ENCODE peak calls at places on chromosomes 12 and 14, in five cellular contexts. O is A549, A is cardiac muscle cell, W is neural crest cell, D is left ventricle myocardium inferior. T is an unnamed sample.

GRCh38 chr14:104295681-104296387 is 157.4 kb downstream of the KIF26A start:
- DNase-seq in O (no peak), W (no peak), D (peak; percentile 4), A (no peak), T (no peak)

GRCh38 chr14:104109121-104109541 is 23.6 kb downstream of the ASPG start:
- DNase-seq in D (no peak), A (no peak), O (no peak), W (no peak), T (no peak)

GRCh38 chr12:52867636-52868035 is 18.8 kb upstream of the KRT78 start:
- DNase-seq in A (no peak), O (peak; percentile 76), W (no peak), D (peak; percentile 73), T (no peak)

GRCh38 chr12:91565246-91565645 is 382.6 kb upstream of the DCN start:
- DNase-seq in O (no peak), A (peak; percentile 55), W (no peak), D (no peak), T (no peak)

GRCh38 chr14:56133547-56133946 is 15.3 kb downstream of the PELI2 start:
- DNase-seq in W (no peak), A (no peak), D (no peak), O (no peak), T (no peak)

GRCh38 chr12:19220205-19220604 is 90.7 kb downstream of the PLEKHA5 start:
- DNase-seq in O (peak; percentile 20), D (no peak), W (no peak), A (peak; percentile 83), T (no peak)

GRCh38 chr12:85277900-85278597 is 2.0 kb upstream of the ALX1 start:
- DNase-seq in W (no peak), A (no peak), D (no peak), O (no peak), T (peak; percentile 24)

GRCh38 chr12:50579757-50580267 is 75.0 kb downstream of the DIP2B start:
- DNase-seq in D (no peak), O (peak; percentile 67), W (no peak), A (no peak), T (no peak)

GRCh38 chr12:106519587-106519986 is 63.2 kb upstream of the RFX4 start:
- DNase-seq in O (no peak), D (no peak), A (peak; percentile 54), W (no peak), T (no peak)

GRCh38 chr12:25365340-25365730 is 114.6 kb upstream of the KRAS start:
- DNase-seq in W (no peak), D (no peak), O (no peak), A (no peak), T (no peak)

GRCh38 chr12:6476496-6476895 is 6.0 kb upstream of the VAMP1 start:
- DNase-seq in O (no peak), A (peak; percentile 74), D (no peak), W (no peak), T (no peak)

GRCh38 chr12:89311703-89312293 is 40.5 kb downstream of the DUSP6 start:
- DNase-seq in O (no peak), A (no peak), D (no peak), W (no peak), T (no peak)

GRCh38 chr14:34420547-34421150 is 41.4 kb downstream of the SPTSSA start:
- DNase-seq in W (no peak), A (no peak), D (no peak), O (no peak), T (no peak)

GRCh38 chr14:99584823-99585222 is 19.2 kb downstream of the CCDC85C start:
- DNase-seq in O (no peak), D (no peak), A (no peak), W (no peak), T (no peak)

GRCh38 chr12:87988534-87988933 is 40.7 kb downstream of the C12orf50 start:
- DNase-seq in D (no peak), A (no peak), W (no peak), O (no peak), T (no peak)

GRCh38 chr12:76856018-76856644 is 22.7 kb downstream of the CSRP2 start:
- DNase-seq in D (no peak), W (no peak), O (no peak), A (no peak), T (no peak)

GRCh38 chr14:64509036-64509435 is 4.5 kb downstream of the ZBTB1 start:
- DNase-seq in W (no peak), D (no peak), O (peak; percentile 21), A (no peak), T (no peak)

DNA sequence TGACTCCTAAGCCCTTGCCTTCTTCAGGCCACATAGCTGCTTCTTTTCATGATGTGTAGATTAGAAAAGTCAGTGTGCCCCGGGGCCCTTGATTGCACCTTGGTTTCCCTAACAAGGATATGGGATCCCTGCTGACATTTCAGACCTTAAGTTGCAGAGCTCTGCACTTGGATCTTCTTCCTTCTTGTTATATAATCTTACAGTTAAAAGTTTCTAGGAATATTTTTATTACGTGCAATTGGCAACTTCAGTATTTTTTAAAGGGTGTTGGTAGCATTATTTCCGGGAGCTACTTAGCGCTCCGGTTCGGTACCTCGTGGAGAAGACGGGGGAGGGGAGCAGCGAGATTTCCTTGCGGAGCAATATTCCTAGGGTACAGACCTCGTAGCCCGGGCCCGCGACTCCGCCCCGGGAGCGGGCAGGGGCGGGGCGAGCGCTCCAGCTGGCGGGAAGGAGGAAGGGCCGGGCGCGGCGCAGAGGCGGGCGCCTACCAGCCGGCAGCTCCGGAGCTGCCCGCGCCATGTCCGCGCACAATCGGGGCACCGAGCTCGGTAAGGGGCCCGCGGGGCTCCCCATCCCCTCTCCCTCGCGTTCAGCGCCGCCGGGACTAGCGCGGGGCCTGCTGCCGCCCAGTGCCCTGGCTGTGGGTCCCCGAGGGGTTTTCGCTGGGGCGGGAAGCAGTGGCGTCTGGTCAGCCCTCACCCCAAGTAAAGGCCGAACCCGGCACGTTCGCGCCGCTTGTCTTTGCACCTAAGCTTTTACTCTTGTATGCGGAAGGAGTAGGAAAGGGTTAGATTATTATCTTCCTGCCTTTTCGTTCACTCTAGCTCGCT is at the start of gene DERA:
- DNase-seq in A (peak; percentile 84), D (peak; percentile 85), W (peak; percentile 74), O (peak; percentile 83), T (peak; percentile 87)
- TF ChIP-seq CTCF in A (no peak), D (peak; percentile 26), W (no peak), O (no peak), T (no peak)

GRCh38 chr14:32336702-32337101 is 7.6 kb downstream of the AKAP6 start:
- DNase-seq in D (no peak), W (no peak), A (no peak), O (no peak), T (no peak)
- TF ChIP-seq CTCF in D (no peak), W (no peak), A (no peak), O (no peak), T (no peak)

GRCh38 chr12:10140001-10140400 is 10.0 kb upstream of the CLEC7A start:
- DNase-seq in W (peak; percentile 22), D (no peak), A (peak; percentile 65), O (peak; percentile 79), T (peak; percentile 49)
- TF ChIP-seq CTCF in W (peak; percentile 92), D (peak; percentile 70), A (peak; percentile 27), O (peak; percentile 87), T (peak; percentile 71)

DNA sequence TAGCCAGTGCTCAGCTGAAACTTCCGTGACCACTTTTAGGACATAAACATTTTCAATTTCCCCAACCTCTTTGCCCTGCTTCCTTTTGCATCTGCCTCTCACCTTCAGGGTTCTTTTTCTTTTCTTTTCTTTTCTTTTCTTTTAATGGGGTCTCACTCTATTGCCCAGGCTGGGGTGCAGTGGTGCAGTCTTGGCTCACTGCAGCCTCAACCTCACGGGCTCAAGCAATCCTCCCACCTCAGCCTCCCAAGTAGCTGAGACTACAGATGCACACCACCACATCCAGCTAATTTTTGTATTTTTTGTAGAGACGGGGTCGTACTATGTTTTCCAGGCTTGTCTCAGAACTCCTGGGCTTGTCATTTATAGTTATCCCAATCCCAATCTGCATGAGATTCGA is 4.7 kb upstream of the LRP10 start:
- DNase-seq in O (no peak), D (no peak), W (no peak), A (no peak), T (no peak)
- TF ChIP-seq CTCF in O (no peak), D (no peak), W (no peak), A (no peak), T (no peak)

GRCh38 chr14:23351681-23352505 is 794 bp downstream of the SLC22A17 start:
- DNase-seq in W (peak; percentile 36), D (no peak), O (no peak), A (no peak), T (peak; percentile 25)

GRCh38 chr14:23348297-23348655 is 4.4 kb downstream of the SLC22A17 start:
- DNase-seq in D (no peak), W (no peak), A (no peak), O (no peak), T (no peak)

GRCh38 chr14:23347406-23348296 is 5.0 kb downstream of the SLC22A17 start:
- DNase-seq in D (no peak), A (no peak), O (no peak), W (no peak), T (no peak)

GRCh38 chr14:23346693-23347405 is 5.8 kb downstream of the SLC22A17 start:
- DNase-seq in W (no peak), D (no peak), A (no peak), O (no peak), T (no peak)

DNA sequence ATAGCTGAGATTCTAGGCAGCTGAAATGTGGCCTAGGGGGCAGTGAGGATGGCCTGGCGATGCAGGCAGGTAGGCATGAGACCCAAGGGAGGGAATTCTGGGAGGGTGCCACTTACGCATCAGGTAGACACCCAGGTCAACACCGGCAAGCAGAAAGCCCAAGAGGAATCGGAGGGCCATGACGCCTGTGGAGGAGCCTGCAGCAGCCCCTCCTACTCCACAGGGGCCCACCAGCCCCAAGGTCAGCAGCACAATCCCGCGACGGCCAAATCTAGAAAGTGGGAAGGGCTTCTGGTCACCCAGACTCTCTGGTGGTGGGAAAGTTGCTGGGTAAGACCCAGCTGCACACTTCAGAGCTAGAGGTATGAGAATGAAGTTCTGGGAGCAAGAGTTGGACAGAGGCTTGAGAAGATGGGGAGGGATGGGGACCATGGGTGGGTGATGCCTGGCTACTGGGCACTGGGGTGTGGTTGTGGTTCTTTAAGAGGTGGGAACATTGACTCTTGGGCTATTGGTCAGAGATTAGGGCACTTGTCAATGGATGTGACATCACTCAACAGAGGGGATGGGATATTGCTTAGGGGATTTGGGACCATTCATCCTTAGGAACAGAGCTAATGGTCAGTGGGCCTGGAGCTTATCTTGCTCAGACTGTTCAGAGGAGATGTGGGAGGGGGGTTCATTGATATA is 3.4 kb downstream of the SLC22A17 start:
- DNase-seq in A (no peak), W (no peak), D (no peak), O (no peak), T (no peak)
- TF ChIP-seq CTCF in A (no peak), W (no peak), D (no peak), O (no peak), T (no peak)

DNA sequence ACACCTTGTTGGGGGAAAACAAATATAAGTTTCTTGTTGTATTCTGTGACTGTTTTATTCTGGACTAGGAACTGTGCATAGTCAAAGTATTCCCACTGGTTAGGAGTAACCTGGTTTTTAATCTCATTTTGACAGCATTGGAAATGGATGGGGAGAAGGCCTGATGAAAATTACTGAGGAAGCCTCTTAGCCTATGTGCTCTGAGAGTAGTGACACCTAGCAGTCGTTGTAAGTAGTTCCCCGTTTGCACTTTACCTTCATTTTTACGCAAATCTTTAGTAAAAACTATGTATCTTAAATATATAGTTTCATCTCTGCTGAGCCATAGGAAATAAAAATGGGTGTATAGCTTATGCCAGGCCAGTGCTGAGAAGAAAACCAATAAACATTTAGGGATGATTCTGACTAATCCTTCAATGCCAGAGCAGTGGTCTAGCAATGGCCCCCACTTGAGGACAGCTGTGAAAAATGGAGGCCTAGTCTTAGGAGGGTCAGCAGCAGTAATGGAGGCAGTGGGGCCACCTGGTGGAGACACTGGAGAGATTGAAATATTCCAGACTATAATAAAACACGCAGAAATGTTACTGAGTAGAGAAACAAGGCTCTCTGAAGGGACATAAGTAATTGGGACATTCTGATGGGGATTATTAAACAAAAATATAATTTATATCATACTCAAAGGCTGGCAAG is 133.2 kb upstream of the NOVA1 start:
- DNase-seq in A (peak; percentile 53), O (peak; percentile 24), D (no peak), W (peak; percentile 8), T (peak; percentile 41)
- TF ChIP-seq CTCF in A (peak; percentile 58), O (peak; percentile 24), D (peak; percentile 22), W (peak; percentile 61), T (peak; percentile 65)

T was measured in endothelial cell.